ENCODE peak calls at places on chromosomes 3 and 15, in seven cellular contexts. I is Jurkat, Clone E6-1; W is T47D; S is AG08395; M is anterior cingulate cortex; H is GOT3; U is NCI-H1105 treated with DMSO at 0.1 percent for 48 hours. J is an unnamed sample.

GRCh38 chr15:22980189-22981136 is at the start of gene CYFIP1:
- DNase-seq in U (peak), I (no peak), W (peak), S (peak), M (peak), H (no peak), J (peak)

GRCh38 chr3:63508305-63508704 is 144.2 kb upstream of the SNTN start:
- DNase-seq in S (no peak), W (no peak), I (no peak), M (no peak), H (no peak), U (no peak), J (no peak)

GRCh38 chr3:37897763-37898162 is 36.1 kb downstream of the CTDSPL start:
- DNase-seq in S (no peak), H (no peak), I (no peak), M (no peak), W (no peak), U (no peak), J (no peak)

GRCh38 chr3:146838221-146838620 is 233.1 kb upstream of the PLSCR5 start:
- DNase-seq in I (no peak), W (no peak), S (no peak), M (no peak), U (no peak), H (no peak), J (no peak)

GRCh38 chr3:197882580-197882979 is 67.4 kb upstream of the RPL35A start:
- DNase-seq in M (no peak), I (no peak), W (peak), S (no peak), U (no peak), H (no peak), J (no peak)

GRCh38 chr3:44069276-44069675 is 172.4 kb upstream of the TOPAZ1 start:
- DNase-seq in I (no peak), H (no peak), U (no peak), M (no peak), S (no peak), W (no peak), J (no peak)

GRCh38 chr3:194885766-194886165 is 200.1 kb downstream of the FAM43A start:
- DNase-seq in H (no peak), W (no peak), U (no peak), S (no peak), I (no peak), M (no peak), J (no peak)

GRCh38 chr15:40744810-40745152 is 10.3 kb downstream of the RMDN3 start:
- DNase-seq in M (no peak), U (no peak), H (no peak), S (no peak), I (no peak), W (no peak), J (no peak)

GRCh38 chr15:69156726-69157381 is 3.6 kb upstream of the GLCE start:
- DNase-seq in H (no peak), M (no peak), U (no peak), I (peak), W (no peak), S (no peak), J (no peak)

GRCh38 chr3:40128169-40128568 is 181.3 kb upstream of the EIF1B start:
- DNase-seq in W (no peak), M (no peak), H (no peak), U (no peak), I (no peak), S (no peak), J (no peak)

GRCh38 chr3:112687621-112688020 is 46.7 kb upstream of the CCDC80 start:
- DNase-seq in W (no peak), H (no peak), S (no peak), I (no peak), M (no peak), U (no peak), J (no peak)

GRCh38 chr15:33086500-33087141 is 107.9 kb downstream of the FMN1 start:
- DNase-seq in S (peak), W (peak), M (no peak), I (peak), U (peak), H (no peak), J (no peak)

GRCh38 chr3:196688349-196688748 is 23.7 kb downstream of the CEP19 start:
- DNase-seq in S (peak), I (no peak), W (no peak), H (peak), M (no peak), U (peak), J (no peak)

GRCh38 chr3:184604039-184604955 is 42.7 kb downstream of the EPHB3 start:
- DNase-seq in S (no peak), M (no peak), H (no peak), I (no peak), W (peak), U (no peak), J (no peak)

GRCh38 chr3:72976182-72976825 is 20.3 kb upstream of the PPP4R2 start:
- DNase-seq in M (no peak), I (no peak), S (peak), W (no peak), H (no peak), U (no peak), J (no peak)

GRCh38 chr3:150733936-150734794 is 28.8 kb downstream of the SIAH2 start:
- DNase-seq in W (no peak), I (no peak), M (no peak), U (no peak), S (no peak), H (no peak), J (no peak)

GRCh38 chr3:172135766-172136729 is 96.7 kb downstream of the FNDC3B start:
- DNase-seq in W (peak), U (no peak), S (peak), I (no peak), M (no peak), H (no peak), J (no peak)

GRCh38 chr15:28919201-28919627 is 33.4 kb downstream of the APBA2 start:
- DNase-seq in U (no peak), W (no peak), I (no peak), S (no peak), M (no peak), H (no peak), J (no peak)

J was measured in prostate gland.